ENCODE peak calls at places on chromosome 5, in five cellular contexts. K is HepG2, A is cardiac muscle cell, V is left ventricle myocardium inferior, C is body of pancreas. Q is an unnamed sample.

GRCh38 chr5:132103380-132103951 is 29.9 kb downstream of the CSF2 start:
- DNase-seq in K (peak), A (peak), V (peak), C (peak), Q (peak)

GRCh38 chr5:159877894-159878448 is 38.3 kb upstream of the ADRA1B start:
- DNase-seq in K (no peak), A (no peak), V (peak), C (peak), Q (no peak)

GRCh38 chr5:90111354-90112070 is 298.0 kb downstream of the CETN3 start:
- DNase-seq in K (no peak), A (no peak), V (no peak), C (no peak), Q (no peak)

GRCh38 chr5:180487556-180487955 is 6.6 kb upstream of the CNOT6 start:
- DNase-seq in K (no peak), A (no peak), V (no peak), C (no peak), Q (no peak)

GRCh38 chr5:171432581-171433351 is 13.3 kb downstream of the FGF18 start:
- DNase-seq in K (no peak), A (no peak), V (no peak), C (no peak), Q (no peak)

GRCh38 chr5:54243483-54244080 is 66.8 kb downstream of the ARL15 start:
- DNase-seq in K (peak), A (peak), V (no peak), C (peak), Q (no peak)

GRCh38 chr5:181222630-181223040 is 446 bp upstream of the TRIM41 start:
- DNase-seq in K (no peak), A (no peak), V (no peak), C (no peak), Q (no peak)

GRCh38 chr5:17127743-17128231 is 89.6 kb upstream of the BASP1 start:
- DNase-seq in K (no peak), A (no peak), V (no peak), C (no peak), Q (peak)

GRCh38 chr5:34627794-34628193 is 28.3 kb upstream of the RAI14 start:
- DNase-seq in K (no peak), A (no peak), V (no peak), C (no peak), Q (peak)

GRCh38 chr5:1317921-1318565 is 23.2 kb upstream of the TERT start:
- DNase-seq in K (no peak), A (no peak), V (no peak), C (no peak), Q (no peak)

GRCh38 chr5:103034662-103035392 is 85.1 kb downstream of the GIN1 start:
- DNase-seq in K (no peak), A (no peak), V (no peak), C (no peak), Q (no peak)

GRCh38 chr5:102554092-102554491 is 55.3 kb upstream of the SLCO6A1 start:
- DNase-seq in K (no peak), A (no peak), V (no peak), C (no peak), Q (no peak)

GRCh38 chr5:22560115-22560514 is 293.0 kb downstream of the CDH12 start:
- DNase-seq in K (no peak), A (peak), V (no peak), C (no peak), Q (peak)

GRCh38 chr5:73617510-73618279 is 8.3 kb upstream of the ARHGEF28 start:
- DNase-seq in K (no peak), A (no peak), V (no peak), C (no peak), Q (no peak)

GRCh38 chr5:144024601-144025000 is 145.9 kb downstream of the YIPF5 start:
- DNase-seq in K (no peak), A (no peak), V (no peak), C (no peak), Q (no peak)

GRCh38 chr5:43146958-43147357 is 26.2 kb downstream of the ZNF131 start:
- DNase-seq in K (no peak), A (no peak), V (no peak), C (no peak), Q (no peak)

GRCh38 chr5:176152191-176152932 is 85.9 kb upstream of the SIMC1 start:
- DNase-seq in K (no peak), A (peak), V (no peak), C (no peak), Q (no peak)

GRCh38 chr5:124157320-124157719 is 589.1 kb downstream of the ZNF608 start:
- DNase-seq in K (no peak), A (no peak), V (no peak), C (no peak), Q (no peak)

GRCh38 chr5:51988561-51988960 is 605.3 kb downstream of the ISL1 start:
- DNase-seq in K (no peak), A (no peak), V (no peak), C (no peak), Q (no peak)

GRCh38 chr5:142780871-142781270 is 10.7 kb downstream of the ARHGAP26 start:
- DNase-seq in K (no peak), A (no peak), V (peak), C (no peak), Q (no peak)

GRCh38 chr5:139856694-139857093 is 61.1 kb downstream of the PSD2 start:
- DNase-seq in K (no peak), A (no peak), V (no peak), C (no peak), Q (no peak)

GRCh38 chr5:67487862-67488261 is 291.3 kb upstream of the CD180 start:
- DNase-seq in K (no peak), A (no peak), V (no peak), C (no peak), Q (no peak)

GRCh38 chr5:140551872-140552271 is 4.4 kb downstream of the EIF4EBP3 start:
- DNase-seq in K (no peak), A (no peak), V (no peak), C (no peak), Q (no peak)

GRCh38 chr5:28328691-28329090 is 1290.3 kb upstream of the CDH9 start:
- DNase-seq in K (no peak), A (no peak), V (no peak), C (no peak), Q (peak)

GRCh38 chr5:128225245-128226030 is 141.9 kb downstream of the SLC12A2 start:
- DNase-seq in K (no peak), A (no peak), V (no peak), C (no peak), Q (no peak)

GRCh38 chr5:1169608-1170115 is 31.7 kb upstream of the SLC6A19 start:
- DNase-seq in K (no peak), A (no peak), V (no peak), C (no peak), Q (no peak)

GRCh38 chr5:80093796-80094195 is 58.6 kb downstream of the THBS4 start:
- DNase-seq in K (peak), A (peak), V (no peak), C (no peak), Q (no peak)
- TF ChIP-seq CTCF in K (peak), A (no peak), V (no peak), C (no peak), Q (no peak)

DNA sequence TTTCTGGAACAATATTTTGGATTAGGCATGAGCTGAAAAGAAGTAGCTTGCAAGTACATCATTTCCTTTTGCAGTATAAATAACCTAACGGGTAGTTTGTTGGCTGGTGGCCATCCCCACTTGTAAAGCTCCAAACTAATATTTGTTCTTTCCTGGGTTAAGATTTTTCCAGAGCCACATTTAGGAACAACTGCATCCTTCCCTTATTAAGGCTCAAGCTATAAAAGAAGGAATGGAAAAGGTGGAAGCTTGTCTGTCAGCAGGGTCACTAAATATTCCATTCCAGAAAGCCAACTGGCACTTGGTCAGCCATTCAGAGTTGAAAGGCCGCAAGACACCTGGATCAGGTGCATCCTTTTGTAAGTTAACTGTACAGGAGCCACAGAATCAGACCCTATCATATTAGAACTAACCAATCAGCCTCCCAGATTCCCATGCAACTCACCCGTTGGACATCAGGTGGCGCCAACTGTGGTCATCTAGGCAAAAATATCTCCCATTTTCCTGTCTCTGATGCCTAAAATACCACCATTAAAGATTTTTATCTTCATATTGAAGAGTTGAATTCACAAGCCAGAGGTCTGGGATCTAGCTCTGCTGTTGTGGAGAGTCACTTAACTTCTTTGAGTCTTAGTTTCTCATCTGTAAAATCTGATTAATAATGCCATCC is 82.9 kb downstream of the PTCD2 start:
- DNase-seq in K (no peak), A (no peak), V (peak), C (peak), Q (no peak)
- TF ChIP-seq CTCF in K (peak), A (peak), V (peak), C (peak), Q (peak)

DNA sequence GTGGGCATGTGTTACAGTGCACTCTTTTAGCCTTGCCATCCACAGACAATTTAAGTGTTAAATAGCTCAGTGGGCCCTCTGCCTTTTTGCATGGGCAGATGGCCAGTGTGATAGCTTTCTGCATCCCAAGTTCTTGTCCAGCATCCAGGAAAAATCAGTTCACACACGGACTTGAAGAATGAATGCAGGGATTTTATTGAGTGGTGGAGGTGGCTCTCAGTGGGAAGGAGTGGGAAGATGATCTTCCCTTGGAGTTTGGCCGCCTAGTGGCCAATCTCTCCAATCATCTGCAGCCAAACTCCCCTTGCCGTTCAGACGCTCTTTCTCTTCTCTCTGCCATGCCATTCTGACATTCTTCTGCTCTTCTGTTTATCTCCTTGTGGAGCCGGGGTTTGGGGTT is 322.4 kb upstream of the GRAMD2B start:
- DNase-seq in K (no peak), A (peak), V (no peak), C (no peak), Q (no peak)
- TF ChIP-seq CTCF in K (peak), A (peak), V (peak), C (peak), Q (peak)

GRCh38 chr5:80269991-80270438 is 14.2 kb upstream of the SERINC5 start:
- DNase-seq in K (no peak), A (no peak), V (no peak), C (no peak), Q (no peak)

GRCh38 chr5:80276186-80276585 is 20.3 kb upstream of the SERINC5 start:
- DNase-seq in K (no peak), A (no peak), V (no peak), C (no peak), Q (no peak)

GRCh38 chr5:80275347-80275746 is 19.5 kb upstream of the SERINC5 start:
- DNase-seq in K (peak), A (peak), V (no peak), C (no peak), Q (no peak)
- TF ChIP-seq CTCF in K (peak), A (peak), V (peak), C (peak), Q (peak)

GRCh38 chr5:141663506-141663905 is 12.3 kb upstream of the FCHSD1 start:
- DNase-seq in K (no peak), A (no peak), V (no peak), C (no peak), Q (no peak)

GRCh38 chr5:141664733-141665461 is 13.7 kb upstream of the FCHSD1 start:
- DNase-seq in K (peak), A (peak), V (peak), C (peak), Q (no peak)

GRCh38 chr5:141668601-141669265 is 13.3 kb downstream of the ARAP3 start:
- DNase-seq in K (no peak), A (no peak), V (no peak), C (no peak), Q (no peak)

GRCh38 chr5:141669519-141669918 is 12.5 kb downstream of the ARAP3 start:
- DNase-seq in K (no peak), A (no peak), V (no peak), C (no peak), Q (no peak)

DNA sequence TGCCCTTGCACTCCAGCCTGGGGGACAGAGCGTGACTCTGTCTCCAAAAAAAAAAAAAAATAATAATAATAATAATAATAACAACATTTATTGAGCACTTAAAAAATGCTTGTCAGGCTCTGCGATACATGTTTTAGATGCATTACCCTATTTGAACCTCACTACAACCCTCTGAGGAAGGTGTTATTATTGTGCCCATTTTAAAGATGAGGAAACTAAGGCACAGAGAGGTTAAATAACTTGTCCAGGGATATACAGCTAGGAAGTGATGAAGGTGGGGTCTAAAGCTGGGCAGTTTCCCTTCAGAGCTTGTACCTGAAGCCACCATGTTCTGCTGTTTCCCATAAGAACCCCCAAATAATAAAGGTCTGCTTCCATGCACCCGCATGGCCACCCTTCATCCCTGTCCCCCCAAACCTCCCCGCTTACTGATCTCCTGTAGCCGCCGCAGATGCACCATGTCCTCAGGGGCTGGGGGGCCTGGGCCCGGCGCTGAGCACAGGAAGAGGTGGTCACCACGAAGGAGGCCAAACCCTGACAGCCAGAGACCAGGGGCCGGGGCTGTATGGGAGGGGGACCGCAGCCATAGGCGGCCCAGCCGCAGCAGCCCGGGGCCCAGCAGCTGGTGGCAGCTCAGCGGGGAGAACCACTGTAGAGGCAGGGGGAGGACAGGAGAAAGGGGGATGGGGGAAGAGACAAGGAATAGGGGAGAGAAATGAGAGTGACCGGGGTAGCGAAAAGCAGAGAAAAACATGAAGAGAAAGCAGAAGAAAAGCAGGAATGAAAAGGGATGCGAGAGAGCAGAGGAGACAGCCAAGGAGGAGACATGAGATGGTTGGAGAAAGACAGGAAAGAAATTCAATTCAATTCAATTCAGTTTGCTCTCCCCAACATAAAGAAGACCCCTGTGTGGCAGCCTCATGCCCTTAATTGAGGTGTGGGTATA is 15.1 kb upstream of the FCHSD1 start:
- DNase-seq in K (no peak), A (no peak), V (no peak), C (no peak), Q (no peak)
- TF ChIP-seq CTCF in K (no peak), A (no peak), V (no peak), C (no peak), Q (no peak)

GRCh38 chr5:108278285-108279240 is 103.3 kb downstream of the FBXL17 start:
- DNase-seq in K (no peak), A (no peak), V (peak), C (no peak), Q (no peak)
- TF ChIP-seq CTCF in K (no peak), A (no peak), V (no peak), C (no peak), Q (no peak)

GRCh38 chr5:145920542-145921210 is 15.7 kb upstream of the SH3RF2 start:
- DNase-seq in K (no peak), A (no peak), V (no peak), C (no peak), Q (no peak)
- TF ChIP-seq CTCF in K (no peak), A (no peak), V (no peak), C (no peak), Q (no peak)

DNA sequence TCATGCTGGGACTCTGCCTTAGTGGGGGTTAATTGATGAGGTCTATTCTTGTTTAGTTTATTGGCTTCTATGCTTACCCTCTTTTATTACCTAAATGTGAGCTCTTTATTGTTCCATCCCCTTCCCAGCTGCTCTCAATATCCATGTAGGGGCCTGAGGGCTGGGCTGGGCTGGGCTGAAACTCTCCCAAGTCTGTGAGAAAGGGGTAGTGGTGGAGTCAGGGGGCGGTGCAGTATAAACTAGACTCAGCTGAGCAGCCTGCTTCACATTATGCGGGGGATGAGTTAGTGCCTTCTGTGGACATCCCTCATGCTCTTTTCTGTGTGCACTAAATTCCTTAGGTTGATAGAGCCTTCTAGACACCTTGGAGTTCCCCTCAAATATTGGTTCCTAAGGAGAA is 451.8 kb upstream of the PTGER4 start:
- DNase-seq in K (no peak), A (no peak), V (no peak), C (no peak), Q (no peak)
- TF ChIP-seq CTCF in K (no peak), A (no peak), V (no peak), C (no peak), Q (no peak)

GRCh38 chr5:58060971-58061370 is 398.9 kb downstream of the PLK2 start:
- DNase-seq in K (no peak), A (no peak), V (no peak), C (no peak), Q (peak)

GRCh38 chr5:58057324-58057723 is 402.6 kb downstream of the PLK2 start:
- DNase-seq in K (no peak), A (no peak), V (no peak), C (no peak), Q (no peak)

GRCh38 chr5:58054018-58054417 is 405.9 kb downstream of the PLK2 start:
- DNase-seq in K (no peak), A (no peak), V (no peak), C (no peak), Q (no peak)

GRCh38 chr5:58056546-58056945 is 403.3 kb downstream of the PLK2 start:
- DNase-seq in K (no peak), A (no peak), V (no peak), C (no peak), Q (no peak)
- TF ChIP-seq CTCF in K (no peak), A (no peak), V (no peak), C (no peak), Q (no peak)

Q was measured in AG04449.